ENCODE peak calls at places on chromosomes 13 and 19, in ten cellular contexts. U is Calu3, O is A549, K is fibroblast of pulmonary artery, B is tibial artery, J is cardiac fibroblast, F is C1 segment of cervical spinal cord, P is GM12892, Q is ACHN, E is posterior cingulate gyrus. M is an unnamed sample.
A peak's percentile ranks its signal among the peaks of the same experiment; 100 is the strongest.

GRCh38 chr19:1860821-1861598 is 2.4 kb downstream of the KLF16 start:
- DNase-seq in U (no peak), O (no peak), K (no peak), B (no peak), J (no peak), F (no peak), P (no peak), Q (no peak), E (no peak), M (no peak)

GRCh38 chr13:86282450-86282849 is 483.2 kb upstream of the SLITRK6 start:
- DNase-seq in U (no peak), O (no peak), K (no peak), B (no peak), J (no peak), F (no peak), P (no peak), Q (peak; percentile 50), E (no peak), M (no peak)

GRCh38 chr19:2476451-2477140 is 669 bp downstream of the GADD45B start:
- DNase-seq in U (no peak), O (peak; percentile 57), K (peak; percentile 64), B (peak; percentile 83), J (peak; percentile 73), F (peak; percentile 83), P (no peak), Q (peak; percentile 44), E (peak; percentile 34), M (peak; percentile 68)

GRCh38 chr19:55526216-55527196 is 10.4 kb downstream of the SBK2 start:
- DNase-seq in U (peak; percentile 81), O (peak; percentile 95), K (peak; percentile 83), B (no peak), J (peak; percentile 70), F (no peak), P (no peak), Q (peak; percentile 41), E (no peak), M (peak; percentile 89)

GRCh38 chr13:112733112-112733511 is 43.3 kb downstream of the ATP11A start:
- DNase-seq in U (no peak), O (no peak), K (no peak), B (no peak), J (no peak), F (no peak), P (no peak), Q (no peak), E (no peak), M (no peak)

GRCh38 chr13:109148243-109148642 is 518.8 kb downstream of the MYO16 start:
- DNase-seq in U (no peak), O (peak; percentile 25), K (peak; percentile 20), B (no peak), J (peak; percentile 58), F (no peak), P (no peak), Q (no peak), E (no peak), M (no peak)

GRCh38 chr19:3612901-3613741 is 6.4 kb upstream of the TBXA2R start:
- DNase-seq in U (no peak), O (no peak), K (no peak), B (no peak), J (no peak), F (no peak), P (no peak), Q (no peak), E (no peak), M (no peak)

GRCh38 chr13:113119166-113119821 is 3.3 kb upstream of the F10 start:
- DNase-seq in U (no peak), O (no peak), K (no peak), B (no peak), J (no peak), F (no peak), P (no peak), Q (no peak), E (no peak), M (no peak)

GRCh38 chr13:108069521-108070210 is 145.7 kb downstream of the LIG4 start:
- DNase-seq in U (no peak), O (no peak), K (no peak), B (no peak), J (no peak), F (no peak), P (no peak), Q (no peak), E (no peak), M (no peak)

GRCh38 chr13:33153421-33154381 is 131.9 kb downstream of the STARD13 start:
- DNase-seq in U (no peak), O (no peak), K (peak; percentile 63), B (peak; percentile 71), J (peak; percentile 88), F (peak; percentile 5), P (no peak), Q (no peak), E (peak; percentile 26), M (peak; percentile 61)

GRCh38 chr13:40102854-40103253 is 447.4 kb downstream of the COG6 start:
- DNase-seq in U (peak; percentile 28), O (peak; percentile 59), K (peak; percentile 90), B (no peak), J (peak; percentile 91), F (no peak), P (no peak), Q (no peak), E (no peak), M (no peak)

GRCh38 chr19:46374526-46375475 is 27.9 kb downstream of the PPP5C start:
- DNase-seq in U (no peak), O (no peak), K (no peak), B (peak; percentile 44), J (no peak), F (no peak), P (no peak), Q (no peak), E (no peak), M (no peak)

GRCh38 chr13:36490055-36490454 is 57.8 kb downstream of the CCNA1 start:
- DNase-seq in U (no peak), O (no peak), K (no peak), B (no peak), J (no peak), F (no peak), P (no peak), Q (no peak), E (no peak), M (no peak)

GRCh38 chr13:81639984-81640582 is 1299.2 kb upstream of the SPRY2 start:
- DNase-seq in U (peak; percentile 8), O (peak; percentile 1), K (no peak), B (no peak), J (no peak), F (no peak), P (no peak), Q (peak; percentile 25), E (no peak), M (no peak)

GRCh38 chr19:9953802-9954542 is 17.7 kb upstream of the OLFM2 start:
- DNase-seq in U (no peak), O (no peak), K (no peak), B (no peak), J (no peak), F (peak; percentile 62), P (no peak), Q (no peak), E (peak; percentile 31), M (no peak)

GRCh38 chr13:102878491-102878890 is 32.7 kb downstream of the ERCC5 start:
- DNase-seq in U (no peak), O (no peak), K (peak; percentile 87), B (no peak), J (peak; percentile 64), F (no peak), P (no peak), Q (no peak), E (no peak), M (no peak)

GRCh38 chr13:28306325-28306724 is 168.0 kb downstream of the PAN3 start:
- DNase-seq in U (no peak), O (no peak), K (no peak), B (no peak), J (no peak), F (no peak), P (no peak), Q (no peak), E (no peak), M (no peak)

GRCh38 chr13:114049026-114049425 is 75.2 kb upstream of the C13orf46 start:
- DNase-seq in U (no peak), O (no peak), K (no peak), B (no peak), J (no peak), F (no peak), P (peak; percentile 56), Q (no peak), E (no peak), M (peak; percentile 40)

GRCh38 chr19:2494084-2494446 is 18.1 kb downstream of the GADD45B start:
- DNase-seq in U (no peak), O (peak; percentile 55), K (peak; percentile 47), B (no peak), J (peak; percentile 83), F (peak; percentile 27), P (peak; percentile 13), Q (peak; percentile 30), E (no peak), M (no peak)

GRCh38 chr19:3620817-3621547 is 5.6 kb downstream of the CACTIN start:
- DNase-seq in U (no peak), O (no peak), K (no peak), B (no peak), J (no peak), F (no peak), P (no peak), Q (no peak), E (no peak), M (no peak)

GRCh38 chr19:58278156-58279041 is at the start of gene ZNF8:
- DNase-seq in U (peak; percentile 99), O (peak; percentile 100), K (peak; percentile 99), B (peak; percentile 98), J (peak; percentile 99), F (peak; percentile 98), P (peak; percentile 100), Q (peak; percentile 97), E (peak; percentile 98), M (peak; percentile 98)

GRCh38 chr13:113561417-113562084 is 23.0 kb upstream of the TFDP1 start:
- DNase-seq in U (no peak), O (no peak), K (no peak), B (no peak), J (no peak), F (no peak), P (no peak), Q (no peak), E (no peak), M (no peak)

GRCh38 chr19:11457115-11457514 is 21.7 kb downstream of the PRKCSH start:
- DNase-seq in U (peak; percentile 9), O (no peak), K (no peak), B (no peak), J (no peak), F (peak; percentile 90), P (peak; percentile 12), Q (no peak), E (peak; percentile 95), M (no peak)

GRCh38 chr13:57716295-57716694 is 84.8 kb downstream of the PCDH17 start:
- DNase-seq in U (no peak), O (no peak), K (no peak), B (no peak), J (no peak), F (no peak), P (no peak), Q (peak; percentile 20), E (no peak), M (no peak)

GRCh38 chr19:30453768-30454167 is 81.6 kb downstream of the ZNF536 start:
- DNase-seq in U (no peak), O (no peak), K (no peak), B (no peak), J (no peak), F (no peak), P (no peak), Q (no peak), E (no peak), M (no peak)

GRCh38 chr13:27954406-27954851 is 14.7 kb downstream of the CDX2 start:
- DNase-seq in U (peak; percentile 51), O (peak; percentile 68), K (peak; percentile 13), B (no peak), J (no peak), F (no peak), P (no peak), Q (no peak), E (no peak), M (no peak)

GRCh38 chr19:28874742-28875141 is 338.2 kb downstream of the UQCRFS1 start:
- DNase-seq in U (no peak), O (no peak), K (no peak), B (no peak), J (no peak), F (no peak), P (no peak), Q (no peak), E (no peak), M (no peak)

GRCh38 chr19:40625406-40626120 is 24.4 kb downstream of the LTBP4 start:
- DNase-seq in U (no peak), O (no peak), K (no peak), B (no peak), J (no peak), F (no peak), P (no peak), Q (no peak), E (no peak), M (no peak)

M was measured in Right ventricle myocardium superior.